ENCODE peak calls at places on chromosomes 12 and 14, in five cellular contexts. One of them, this sample, is unnamed.

GRCh38 chr12:11580125-11580751 is 69.2 kb upstream of the ETV6 start:
- DNase-seq in endothelial cell of umbilical vein: peak; percentile 11
- DNase-seq in neural progenitor cell: no peak
- DNase-seq in GM12878: peak; percentile 71
- DNase-seq in HCT116: no peak
- DNase-seq in this sample: peak; percentile 37

GRCh38 chr12:128047266-128048060 is 219.5 kb upstream of the TMEM132C start:
- DNase-seq in endothelial cell of umbilical vein: no peak
- DNase-seq in GM12878: no peak
- DNase-seq in HCT116: no peak
- DNase-seq in neural progenitor cell: no peak
- DNase-seq in this sample: peak; percentile 50

GRCh38 chr14:103847439-103847953 is at the start of gene PPP1R13B:
- DNase-seq in GM12878: peak; percentile 40
- DNase-seq in neural progenitor cell: peak; percentile 98
- DNase-seq in endothelial cell of umbilical vein: peak; percentile 82
- DNase-seq in HCT116: peak; percentile 65
- DNase-seq in this sample: peak; percentile 93

GRCh38 chr12:39331539-39332261 is 111.2 kb downstream of the KIF21A start:
- DNase-seq in HCT116: no peak
- DNase-seq in neural progenitor cell: no peak
- DNase-seq in endothelial cell of umbilical vein: no peak
- DNase-seq in GM12878: no peak
- DNase-seq in this sample: no peak

GRCh38 chr14:56065621-56066295 is 52.5 kb upstream of the PELI2 start:
- DNase-seq in endothelial cell of umbilical vein: no peak
- DNase-seq in HCT116: no peak
- DNase-seq in GM12878: no peak
- DNase-seq in neural progenitor cell: no peak
- DNase-seq in this sample: no peak

GRCh38 chr12:2039034-2039433 is 13.8 kb upstream of the CACNA1C start:
- DNase-seq in GM12878: no peak
- DNase-seq in HCT116: no peak
- DNase-seq in endothelial cell of umbilical vein: no peak
- DNase-seq in neural progenitor cell: no peak
- DNase-seq in this sample: no peak

GRCh38 chr12:41034686-41035085 is 153.4 kb upstream of the PDZRN4 start:
- DNase-seq in HCT116: no peak
- DNase-seq in GM12878: no peak
- DNase-seq in neural progenitor cell: no peak
- DNase-seq in endothelial cell of umbilical vein: no peak
- DNase-seq in this sample: no peak

GRCh38 chr14:33647385-33647786 is 303.5 kb downstream of the EGLN3 start:
- DNase-seq in endothelial cell of umbilical vein: peak; percentile 85
- DNase-seq in neural progenitor cell: no peak
- DNase-seq in HCT116: no peak
- DNase-seq in GM12878: no peak
- DNase-seq in this sample: no peak

GRCh38 chr12:62106547-62107175 is 153.5 kb upstream of the USP15 start:
- DNase-seq in GM12878: no peak
- DNase-seq in endothelial cell of umbilical vein: no peak
- DNase-seq in neural progenitor cell: no peak
- DNase-seq in HCT116: no peak
- DNase-seq in this sample: no peak

GRCh38 chr14:33307691-33308369 is 369.2 kb downstream of the NPAS3 start:
- DNase-seq in endothelial cell of umbilical vein: peak; percentile 8
- DNase-seq in neural progenitor cell: peak; percentile 35
- DNase-seq in GM12878: no peak
- DNase-seq in HCT116: no peak
- DNase-seq in this sample: no peak

GRCh38 chr12:59077153-59077930 is 157.0 kb upstream of the LRIG3 start:
- DNase-seq in GM12878: no peak
- DNase-seq in HCT116: no peak
- DNase-seq in neural progenitor cell: peak; percentile 30
- DNase-seq in endothelial cell of umbilical vein: peak; percentile 93
- DNase-seq in this sample: no peak

GRCh38 chr12:12612403-12612802 is 727 bp downstream of the CREBL2 start:
- DNase-seq in GM12878: no peak
- DNase-seq in endothelial cell of umbilical vein: peak; percentile 65
- DNase-seq in neural progenitor cell: peak; percentile 42
- DNase-seq in HCT116: no peak
- DNase-seq in this sample: peak; percentile 2

GRCh38 chr14:82385043-82385442 is 851.4 kb upstream of the SEL1L start:
- DNase-seq in neural progenitor cell: no peak
- DNase-seq in HCT116: no peak
- DNase-seq in GM12878: no peak
- DNase-seq in endothelial cell of umbilical vein: no peak
- DNase-seq in this sample: no peak

GRCh38 chr12:14937689-14938088 is 648 bp downstream of the ERP27 start:
- DNase-seq in neural progenitor cell: no peak
- DNase-seq in HCT116: peak; percentile 19
- DNase-seq in endothelial cell of umbilical vein: no peak
- DNase-seq in GM12878: no peak
- DNase-seq in this sample: no peak

GRCh38 chr12:19737019-19737418 is 297.7 kb downstream of the AEBP2 start:
- DNase-seq in GM12878: no peak
- DNase-seq in HCT116: no peak
- DNase-seq in endothelial cell of umbilical vein: peak; percentile 78
- DNase-seq in neural progenitor cell: no peak
- DNase-seq in this sample: no peak

GRCh38 chr14:59631237-59631636 is 54.6 kb upstream of the CCDC175 start:
- DNase-seq in HCT116: no peak
- DNase-seq in GM12878: no peak
- DNase-seq in endothelial cell of umbilical vein: no peak
- DNase-seq in neural progenitor cell: peak; percentile 61
- DNase-seq in this sample: peak; percentile 2

GRCh38 chr12:31890295-31891285 is 68.6 kb upstream of the RESF1 start:
- DNase-seq in HCT116: no peak
- DNase-seq in GM12878: no peak
- DNase-seq in endothelial cell of umbilical vein: no peak
- DNase-seq in neural progenitor cell: no peak
- DNase-seq in this sample: peak; percentile 64

GRCh38 chr14:103330536-103330935 is 3.5 kb upstream of the EIF5 start:
- DNase-seq in neural progenitor cell: no peak
- DNase-seq in GM12878: no peak
- DNase-seq in endothelial cell of umbilical vein: no peak
- DNase-seq in HCT116: no peak
- DNase-seq in this sample: peak; percentile 14

GRCh38 chr14:100791995-100792394 is 33.9 kb upstream of the MEG3 start:
- DNase-seq in neural progenitor cell: no peak
- DNase-seq in endothelial cell of umbilical vein: no peak
- DNase-seq in HCT116: no peak
- DNase-seq in GM12878: no peak
- DNase-seq in this sample: no peak

GRCh38 chr14:89409961-89410360 is 7.1 kb downstream of the FOXN3 start:
- DNase-seq in HCT116: no peak
- DNase-seq in endothelial cell of umbilical vein: no peak
- DNase-seq in neural progenitor cell: no peak
- DNase-seq in GM12878: no peak
- DNase-seq in this sample: no peak

GRCh38 chr14:21997300-21997699 is 323.7 kb upstream of the OR4E1 start:
- DNase-seq in neural progenitor cell: peak; percentile 76
- DNase-seq in HCT116: peak; percentile 31
- DNase-seq in GM12878: no peak
- DNase-seq in endothelial cell of umbilical vein: peak; percentile 23
- DNase-seq in this sample: peak; percentile 29

GRCh38 chr12:124508323-124509096 is 58.9 kb downstream of the NCOR2 start:
- DNase-seq in neural progenitor cell: no peak
- DNase-seq in endothelial cell of umbilical vein: no peak
- DNase-seq in GM12878: no peak
- DNase-seq in HCT116: no peak
- DNase-seq in this sample: no peak

GRCh38 chr12:114975974-114976310 is 292.0 kb upstream of the TBX3 start:
- DNase-seq in endothelial cell of umbilical vein: no peak
- DNase-seq in neural progenitor cell: no peak
- DNase-seq in GM12878: no peak
- DNase-seq in HCT116: no peak
- DNase-seq in this sample: no peak

DNA sequence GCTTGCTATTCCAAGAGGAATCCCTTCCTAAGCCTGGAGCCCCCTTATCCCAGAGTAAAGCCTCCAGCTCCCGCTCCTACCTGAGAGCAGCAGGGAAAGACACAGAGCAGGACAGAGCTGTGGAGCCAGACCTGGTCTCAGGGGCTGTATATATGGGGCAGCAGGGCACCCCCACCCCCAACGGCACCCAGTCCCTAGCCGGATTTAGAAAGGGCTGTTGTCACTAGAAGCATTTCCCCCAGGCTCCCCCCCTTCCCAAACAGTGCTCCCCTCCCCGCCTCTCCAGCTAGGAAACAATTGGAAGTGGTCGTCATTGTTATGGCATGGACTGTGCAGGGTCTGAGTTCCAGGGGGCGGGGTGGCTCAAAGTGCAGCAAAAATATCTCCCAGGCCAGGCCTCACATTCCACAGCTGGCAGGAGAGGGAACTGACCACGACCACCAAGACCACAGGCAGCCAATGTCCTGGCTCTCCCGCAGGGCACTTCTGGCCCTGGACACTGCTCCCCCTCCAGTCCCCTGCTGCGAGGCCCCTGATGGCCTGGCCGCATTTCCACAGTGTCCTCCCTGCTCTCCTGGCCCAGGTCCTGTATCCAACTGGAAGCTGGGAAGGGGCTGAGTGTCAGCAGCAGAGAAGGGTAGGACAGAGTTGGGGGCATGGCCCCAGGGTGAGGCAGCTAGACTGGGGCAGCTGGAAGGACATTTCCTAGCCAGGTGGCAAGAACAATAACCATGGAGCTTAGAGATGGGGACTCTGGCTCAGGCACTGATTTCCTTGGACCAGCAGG is at the start of gene MYH7:
- DNase-seq in neural progenitor cell: peak; percentile 39
- DNase-seq in HCT116: no peak
- DNase-seq in endothelial cell of umbilical vein: no peak
- DNase-seq in GM12878: no peak
- DNase-seq in this sample: no peak
- H2AFZ ChIP-seq in neural progenitor cell: no peak within 1 kb of the TSS
- H2AFZ ChIP-seq in HCT116: no peak within 1 kb of the TSS
- H2AFZ ChIP-seq in endothelial cell of umbilical vein: no peak within 1 kb of the TSS
- H2AFZ ChIP-seq in GM12878: no peak within 1 kb of the TSS
- H2AFZ ChIP-seq in this sample: no peak within 1 kb of the TSS

GRCh38 chr14:96364911-96365310 is 1.6 kb downstream of the GSKIP start:
- DNase-seq in neural progenitor cell: no peak
- DNase-seq in endothelial cell of umbilical vein: no peak
- DNase-seq in GM12878: no peak
- DNase-seq in HCT116: no peak
- DNase-seq in this sample: no peak

GRCh38 chr14:96362071-96362964 is 823 bp downstream of the ATG2B start:
- DNase-seq in endothelial cell of umbilical vein: peak; percentile 72
- DNase-seq in HCT116: peak; percentile 63
- DNase-seq in GM12878: peak; percentile 31
- DNase-seq in neural progenitor cell: peak; percentile 63
- DNase-seq in this sample: peak; percentile 75

GRCh38 chr14:96362965-96363750 is at the start of the genes ATG2B and GSKIP:
- DNase-seq in GM12878: peak; percentile 71
- DNase-seq in endothelial cell of umbilical vein: peak; percentile 90
- DNase-seq in neural progenitor cell: peak; percentile 99
- DNase-seq in HCT116: peak; percentile 83
- DNase-seq in this sample: peak; percentile 98

GRCh38 chr14:96359959-96360358 is 3.2 kb downstream of the ATG2B start:
- DNase-seq in neural progenitor cell: no peak
- DNase-seq in GM12878: no peak
- DNase-seq in HCT116: no peak
- DNase-seq in endothelial cell of umbilical vein: no peak
- DNase-seq in this sample: no peak

DNA sequence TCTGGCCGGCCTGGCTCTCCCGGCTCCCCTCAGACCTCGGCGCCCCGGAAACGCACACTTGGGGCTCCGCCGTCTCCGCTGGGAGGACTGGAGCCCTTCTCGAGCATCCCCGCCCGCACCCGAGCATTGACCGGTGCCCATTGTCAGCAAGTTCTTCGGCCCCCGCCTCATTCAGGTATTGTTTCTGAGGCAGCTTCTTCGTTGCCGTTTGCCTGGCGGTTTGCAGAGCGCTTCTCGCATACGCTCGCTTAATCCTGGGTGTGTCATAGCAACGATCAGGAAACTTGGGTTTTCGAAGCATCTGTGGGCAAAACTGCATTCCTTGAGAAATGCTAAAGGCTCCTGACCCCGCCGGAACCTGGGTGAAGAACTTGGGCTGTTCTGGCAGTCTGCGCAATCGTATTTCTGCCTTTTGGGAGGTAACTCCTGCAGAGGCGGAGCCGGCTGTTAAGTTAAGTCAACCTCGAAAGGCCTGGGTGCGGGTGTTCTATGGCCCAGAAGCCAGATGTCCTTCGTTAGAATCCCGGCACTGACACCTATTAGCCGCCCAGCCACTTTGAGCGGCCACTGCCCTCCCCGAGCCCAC is 518 bp downstream of the GSKIP start:
- DNase-seq in neural progenitor cell: peak; percentile 74
- DNase-seq in GM12878: no peak
- DNase-seq in HCT116: no peak
- DNase-seq in endothelial cell of umbilical vein: peak; percentile 37
- DNase-seq in this sample: peak; percentile 61
- H3K27ac ChIP-seq in neural progenitor cell: peak overlapping the region; percentile 40
- H3K27ac ChIP-seq in GM12878: peak overlapping the region; percentile 61
- H3K27ac ChIP-seq in HCT116: peak overlapping the region; percentile 58
- H3K27ac ChIP-seq in endothelial cell of umbilical vein: peak overlapping the region; percentile 13
- H3K27ac ChIP-seq in this sample: peak overlapping the region; percentile 31

DNA sequence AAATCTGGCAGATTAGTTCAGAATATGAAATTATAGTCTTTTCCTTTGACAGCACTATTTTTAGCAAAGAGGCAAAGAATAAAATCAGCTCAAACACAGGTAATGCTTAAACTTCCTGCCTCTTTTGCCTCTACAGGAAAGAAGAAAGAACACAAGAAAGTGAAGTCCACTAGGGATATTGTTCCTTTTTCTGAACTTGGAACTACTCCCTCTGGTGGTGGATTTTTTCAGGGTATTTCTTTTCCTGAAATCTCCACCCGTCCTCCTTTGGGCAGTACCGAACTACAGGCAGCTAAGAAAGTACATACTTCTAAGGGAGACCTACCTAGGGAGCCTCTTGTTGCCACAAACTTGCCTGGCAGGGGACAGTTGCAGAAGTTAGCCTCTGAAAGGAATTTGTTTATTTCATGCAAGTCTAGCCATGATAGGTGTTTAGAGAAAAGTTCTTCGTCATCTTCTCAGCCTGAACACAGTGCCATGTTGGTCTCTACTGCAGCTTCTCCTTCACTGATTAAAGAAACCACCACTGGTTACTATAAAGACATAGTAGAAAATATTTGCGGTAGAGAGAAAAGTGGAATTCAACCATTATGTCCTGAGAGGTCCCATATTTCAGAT is 17.4 kb downstream of the TMPO start:
- DNase-seq in endothelial cell of umbilical vein: peak; percentile 51
- DNase-seq in HCT116: peak; percentile 60
- DNase-seq in neural progenitor cell: peak; percentile 48
- DNase-seq in GM12878: no peak
- DNase-seq in this sample: peak; percentile 63
- TF ChIP-seq CTCF in endothelial cell of umbilical vein: peak; percentile 43
- TF ChIP-seq CTCF in HCT116: peak; percentile 59
- TF ChIP-seq CTCF in neural progenitor cell: peak; percentile 67
- TF ChIP-seq CTCF in GM12878: peak; percentile 48
- TF ChIP-seq CTCF in this sample: peak; percentile 86

DNA sequence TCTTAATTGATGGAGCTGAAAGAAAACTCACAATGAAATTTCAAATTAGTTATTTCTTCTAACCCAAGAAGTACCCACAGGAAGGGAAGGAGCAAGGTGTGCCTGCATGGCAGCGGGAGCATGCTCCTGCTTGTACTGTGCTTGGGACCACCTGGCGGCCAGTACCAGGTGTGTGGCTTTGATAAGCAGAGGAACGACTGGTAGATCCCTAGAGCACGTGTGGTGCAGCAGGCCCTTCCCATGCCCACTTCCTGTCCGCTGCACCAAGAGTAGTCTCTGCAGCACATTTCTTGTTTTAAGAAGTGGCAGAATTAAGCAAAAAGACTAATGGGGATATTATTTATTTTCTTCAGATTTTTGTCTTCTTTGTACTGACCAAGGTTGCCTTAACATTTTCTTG is 122.3 kb upstream of the ATF1 start:
- DNase-seq in GM12878: no peak
- DNase-seq in HCT116: no peak
- DNase-seq in neural progenitor cell: no peak
- DNase-seq in endothelial cell of umbilical vein: no peak
- DNase-seq in this sample: peak; percentile 43
- H2AFZ ChIP-seq in GM12878: no peak overlapping the region
- H2AFZ ChIP-seq in HCT116: no peak overlapping the region
- H2AFZ ChIP-seq in neural progenitor cell: no peak overlapping the region
- H2AFZ ChIP-seq in endothelial cell of umbilical vein: no peak overlapping the region
- H2AFZ ChIP-seq in this sample: no peak overlapping the region

This sample was measured in OCI-LY7.